ENCODE peak calls at places on chromosome 15, in five cellular contexts. One of them, this sample, is unnamed.
A peak's percentile ranks its signal among the peaks of the same experiment; 100 is the strongest.

GRCh38 chr15:73951044-73951561 is 24.8 kb downstream of the LOXL1 start:
- DNase-seq in psoas muscle: peak; percentile 93
- DNase-seq in endothelial cell: peak; percentile 94
- DNase-seq in pancreas: peak; percentile 87
- DNase-seq in glutamatergic neuron: peak; percentile 95
- DNase-seq in this sample: peak; percentile 45

GRCh38 chr15:74866090-74866489 is 7.1 kb downstream of the SCAMP2 start:
- DNase-seq in glutamatergic neuron: no peak
- DNase-seq in psoas muscle: no peak
- DNase-seq in endothelial cell: no peak
- DNase-seq in pancreas: no peak
- DNase-seq in this sample: no peak

GRCh38 chr15:45630958-45631691 is 3.7 kb upstream of the SQOR start:
- DNase-seq in pancreas: no peak
- DNase-seq in psoas muscle: no peak
- DNase-seq in endothelial cell: no peak
- DNase-seq in glutamatergic neuron: no peak
- DNase-seq in this sample: no peak

GRCh38 chr15:62779041-62779810 is 263.3 kb upstream of the TPM1 start:
- DNase-seq in psoas muscle: no peak
- DNase-seq in pancreas: no peak
- DNase-seq in endothelial cell: no peak
- DNase-seq in glutamatergic neuron: no peak
- DNase-seq in this sample: no peak

GRCh38 chr15:67168694-67169093 is 85.8 kb downstream of the AAGAB start:
- DNase-seq in endothelial cell: no peak
- DNase-seq in glutamatergic neuron: no peak
- DNase-seq in psoas muscle: no peak
- DNase-seq in pancreas: no peak
- DNase-seq in this sample: no peak

GRCh38 chr15:35038655-35039534 is 46.2 kb downstream of the NANOGP8 start:
- DNase-seq in pancreas: no peak
- DNase-seq in endothelial cell: no peak
- DNase-seq in glutamatergic neuron: no peak
- DNase-seq in psoas muscle: no peak
- DNase-seq in this sample: no peak

GRCh38 chr15:34620814-34621213 is 37.4 kb upstream of the GOLGA8B start:
- DNase-seq in psoas muscle: no peak
- DNase-seq in endothelial cell: no peak
- DNase-seq in glutamatergic neuron: no peak
- DNase-seq in pancreas: no peak
- DNase-seq in this sample: no peak

GRCh38 chr15:64045106-64045435 is 1.2 kb downstream of the DAPK2 start:
- DNase-seq in pancreas: no peak
- DNase-seq in glutamatergic neuron: no peak
- DNase-seq in psoas muscle: no peak
- DNase-seq in endothelial cell: no peak
- DNase-seq in this sample: no peak

GRCh38 chr15:92921215-92922131 is 21.3 kb downstream of the CHD2 start:
- DNase-seq in psoas muscle: no peak
- DNase-seq in glutamatergic neuron: no peak
- DNase-seq in endothelial cell: no peak
- DNase-seq in pancreas: peak; percentile 33
- DNase-seq in this sample: no peak

GRCh38 chr15:29270169-29270955 is 740 bp upstream of the NSMCE3 start:
- DNase-seq in glutamatergic neuron: no peak
- DNase-seq in psoas muscle: no peak
- DNase-seq in pancreas: no peak
- DNase-seq in endothelial cell: no peak
- DNase-seq in this sample: peak; percentile 19

GRCh38 chr15:67307889-67308597 is 53.5 kb downstream of the IQCH start:
- DNase-seq in endothelial cell: no peak
- DNase-seq in pancreas: no peak
- DNase-seq in glutamatergic neuron: no peak
- DNase-seq in psoas muscle: no peak
- DNase-seq in this sample: no peak

GRCh38 chr15:62894322-62895085 is 148.0 kb upstream of the TPM1 start:
- DNase-seq in pancreas: no peak
- DNase-seq in endothelial cell: no peak
- DNase-seq in psoas muscle: no peak
- DNase-seq in glutamatergic neuron: no peak
- DNase-seq in this sample: no peak

GRCh38 chr15:62145015-62145735 is 19.9 kb downstream of the C2CD4B start:
- DNase-seq in psoas muscle: no peak
- DNase-seq in glutamatergic neuron: no peak
- DNase-seq in endothelial cell: no peak
- DNase-seq in pancreas: no peak
- DNase-seq in this sample: no peak

GRCh38 chr15:100785181-100786138 is 94.2 kb upstream of the ALDH1A3 start:
- DNase-seq in pancreas: peak; percentile 2
- DNase-seq in glutamatergic neuron: no peak
- DNase-seq in psoas muscle: no peak
- DNase-seq in endothelial cell: no peak
- DNase-seq in this sample: no peak

GRCh38 chr15:28021281-28022039 is 77.7 kb downstream of the OCA2 start:
- DNase-seq in pancreas: peak; percentile 70
- DNase-seq in psoas muscle: no peak
- DNase-seq in glutamatergic neuron: no peak
- DNase-seq in endothelial cell: peak; percentile 55
- DNase-seq in this sample: no peak

GRCh38 chr15:68531794-68532193 is 47.0 kb upstream of the CORO2B start:
- DNase-seq in glutamatergic neuron: no peak
- DNase-seq in psoas muscle: no peak
- DNase-seq in endothelial cell: no peak
- DNase-seq in pancreas: no peak
- DNase-seq in this sample: no peak

GRCh38 chr15:36742696-36743095 is 163.3 kb downstream of the CDIN1 start:
- DNase-seq in psoas muscle: no peak
- DNase-seq in pancreas: no peak
- DNase-seq in glutamatergic neuron: no peak
- DNase-seq in endothelial cell: no peak
- DNase-seq in this sample: no peak

GRCh38 chr15:44207643-44208042 is 12.6 kb upstream of the FRMD5 start:
- DNase-seq in pancreas: no peak
- DNase-seq in psoas muscle: no peak
- DNase-seq in endothelial cell: no peak
- DNase-seq in glutamatergic neuron: no peak
- DNase-seq in this sample: no peak

GRCh38 chr15:40108061-40108854 is 421 bp downstream of the BMF start:
- DNase-seq in endothelial cell: peak; percentile 30
- DNase-seq in psoas muscle: peak; percentile 78
- DNase-seq in glutamatergic neuron: peak; percentile 38
- DNase-seq in pancreas: peak; percentile 77
- DNase-seq in this sample: no peak

GRCh38 chr15:101013769-101014223 is 94.6 kb downstream of the LRRK1 start:
- DNase-seq in pancreas: no peak
- DNase-seq in endothelial cell: no peak
- DNase-seq in psoas muscle: no peak
- DNase-seq in glutamatergic neuron: no peak
- DNase-seq in this sample: no peak

DNA sequence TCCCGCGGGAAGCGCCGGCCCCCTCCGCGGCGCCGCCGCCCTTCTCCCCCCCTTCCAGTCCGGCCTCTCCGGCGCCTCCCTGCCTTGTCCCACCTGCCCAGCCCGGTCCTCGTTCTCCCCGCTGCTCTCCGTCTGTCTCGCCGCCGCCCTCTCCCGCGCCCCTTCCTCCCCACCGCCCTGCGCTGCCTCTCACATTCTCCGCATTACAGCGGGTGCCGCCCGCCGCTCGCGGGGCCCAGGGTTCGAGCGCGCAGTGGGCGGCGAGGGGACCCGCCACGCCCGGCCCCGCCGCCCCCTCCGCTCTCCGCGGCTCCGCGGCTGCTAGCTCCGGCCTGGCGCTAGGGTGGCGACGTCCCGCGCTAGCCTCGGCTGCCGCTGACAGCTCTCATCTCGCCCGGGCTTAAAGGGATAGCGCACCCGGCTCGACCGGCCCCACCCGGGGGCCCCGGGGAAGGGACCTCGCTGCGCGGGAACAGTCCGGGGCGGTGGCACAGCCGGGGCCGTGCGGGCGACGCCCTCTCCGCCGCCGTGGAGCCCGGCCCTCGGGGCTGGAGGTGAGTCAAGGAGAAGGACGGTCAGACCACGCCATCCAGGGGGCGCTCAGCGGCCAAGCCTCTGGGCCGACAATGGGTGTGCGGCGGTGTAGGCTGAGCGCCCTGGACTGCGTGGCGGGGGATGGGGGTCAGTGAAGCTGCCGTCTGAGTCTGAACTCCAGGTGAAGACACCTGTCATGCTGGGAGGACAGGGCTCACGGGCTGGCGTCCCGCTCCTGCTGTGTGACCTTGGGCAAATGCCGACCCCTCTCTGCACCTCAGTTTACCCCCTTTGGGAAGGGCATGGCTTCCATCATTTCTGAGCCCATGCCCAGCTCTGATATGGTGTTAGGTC is 187.4 kb upstream of the LINGO1 start:
- DNase-seq in psoas muscle: no peak
- DNase-seq in endothelial cell: peak; percentile 70
- DNase-seq in glutamatergic neuron: peak; percentile 79
- DNase-seq in pancreas: no peak
- DNase-seq in this sample: peak; percentile 15
- TF ChIP-seq CTCF in psoas muscle: no peak
- TF ChIP-seq CTCF in endothelial cell: no peak
- TF ChIP-seq CTCF in glutamatergic neuron: peak; percentile 34
- TF ChIP-seq CTCF in pancreas: no peak
- TF ChIP-seq CTCF in this sample: no peak

DNA sequence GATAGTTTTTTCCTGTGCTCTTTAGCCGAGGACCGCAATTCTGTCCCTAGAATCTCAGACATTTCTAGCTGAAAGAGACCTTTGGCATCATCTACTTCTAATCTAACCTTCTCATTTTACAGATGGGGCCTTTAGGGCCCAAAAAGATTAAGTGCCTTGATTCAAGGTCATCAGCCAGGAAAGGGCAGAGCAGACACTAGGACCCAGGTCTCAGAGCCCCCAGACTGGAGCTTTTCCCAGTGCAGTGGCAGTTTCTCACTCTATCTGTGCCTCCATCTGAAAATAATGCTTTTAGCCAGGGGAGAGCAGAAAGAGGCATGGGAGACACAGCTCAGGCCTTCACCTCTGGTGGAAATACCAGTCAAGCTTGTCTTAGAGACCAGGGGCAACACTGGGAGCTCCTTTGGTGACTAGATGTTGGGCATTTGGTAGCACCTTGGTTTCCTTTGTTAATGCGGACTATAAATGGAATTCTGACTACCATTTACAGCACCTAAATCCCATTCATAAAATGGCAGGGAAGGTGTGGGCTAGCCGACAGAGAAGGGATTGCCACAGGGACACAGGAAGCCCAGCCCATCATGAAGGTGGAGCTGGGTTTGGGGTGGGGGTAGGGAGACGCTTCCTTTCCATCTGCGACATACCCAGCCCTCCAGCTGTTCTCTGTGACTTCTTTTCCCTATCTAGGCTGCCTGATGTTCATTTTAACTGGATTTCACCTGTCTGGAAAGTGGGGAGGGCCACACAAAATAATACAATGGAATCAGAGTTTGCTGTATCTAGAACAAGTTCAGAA is 20.8 kb downstream of the ABHD2 start:
- DNase-seq in endothelial cell: no peak
- DNase-seq in pancreas: no peak
- DNase-seq in glutamatergic neuron: no peak
- DNase-seq in psoas muscle: no peak
- DNase-seq in this sample: no peak
- TF ChIP-seq CTCF in endothelial cell: no peak
- TF ChIP-seq CTCF in pancreas: no peak
- TF ChIP-seq CTCF in glutamatergic neuron: no peak
- TF ChIP-seq CTCF in psoas muscle: no peak
- TF ChIP-seq CTCF in this sample: no peak

DNA sequence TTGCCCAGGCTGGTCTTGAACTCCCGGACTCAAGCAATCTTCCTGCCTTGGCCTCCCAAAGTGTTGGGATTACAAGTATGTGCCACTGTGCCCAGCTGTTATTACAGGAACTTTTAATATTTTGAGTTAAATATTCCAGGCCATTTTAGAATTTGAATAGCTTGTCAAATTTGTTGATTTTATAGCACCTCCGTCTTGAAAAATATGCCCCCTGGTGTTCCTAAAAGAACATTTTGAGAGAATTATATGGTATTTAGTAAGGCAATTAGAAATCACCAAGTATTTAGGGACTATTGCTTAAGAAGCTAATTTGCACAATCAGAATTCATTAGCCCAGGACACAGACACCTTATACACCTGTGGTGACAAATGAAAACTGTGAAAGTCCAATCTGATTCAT is 23.7 kb downstream of the PDE8A start:
- DNase-seq in glutamatergic neuron: no peak
- DNase-seq in pancreas: no peak
- DNase-seq in endothelial cell: no peak
- DNase-seq in psoas muscle: no peak
- DNase-seq in this sample: no peak
- TF ChIP-seq CTCF in glutamatergic neuron: no peak
- TF ChIP-seq CTCF in pancreas: no peak
- TF ChIP-seq CTCF in endothelial cell: peak; percentile 30
- TF ChIP-seq CTCF in psoas muscle: no peak
- TF ChIP-seq CTCF in this sample: no peak

GRCh38 chr15:96440978-96441377 is 110.5 kb downstream of the NR2F2 start:
- DNase-seq in pancreas: no peak
- DNase-seq in endothelial cell: no peak
- DNase-seq in glutamatergic neuron: no peak
- DNase-seq in psoas muscle: no peak
- DNase-seq in this sample: no peak
- TF ChIP-seq CTCF in pancreas: no peak
- TF ChIP-seq CTCF in endothelial cell: no peak
- TF ChIP-seq CTCF in glutamatergic neuron: no peak
- TF ChIP-seq CTCF in psoas muscle: no peak
- TF ChIP-seq CTCF in this sample: no peak

GRCh38 chr15:41695750-41696436 is 35.7 kb downstream of the MGA start:
- DNase-seq in endothelial cell: peak; percentile 5
- DNase-seq in glutamatergic neuron: no peak
- DNase-seq in psoas muscle: no peak
- DNase-seq in pancreas: no peak
- DNase-seq in this sample: no peak
- TF ChIP-seq CTCF in endothelial cell: no peak
- TF ChIP-seq CTCF in glutamatergic neuron: no peak
- TF ChIP-seq CTCF in psoas muscle: no peak
- TF ChIP-seq CTCF in pancreas: no peak
- TF ChIP-seq CTCF in this sample: no peak

GRCh38 chr15:90184119-90184785 is 16.9 kb upstream of the SEMA4B start:
- DNase-seq in glutamatergic neuron: no peak
- DNase-seq in psoas muscle: peak; percentile 86
- DNase-seq in pancreas: peak; percentile 88
- DNase-seq in endothelial cell: no peak
- DNase-seq in this sample: no peak
- TF ChIP-seq CTCF in glutamatergic neuron: no peak
- TF ChIP-seq CTCF in psoas muscle: no peak
- TF ChIP-seq CTCF in pancreas: no peak
- TF ChIP-seq CTCF in endothelial cell: no peak
- TF ChIP-seq CTCF in this sample: no peak

DNA sequence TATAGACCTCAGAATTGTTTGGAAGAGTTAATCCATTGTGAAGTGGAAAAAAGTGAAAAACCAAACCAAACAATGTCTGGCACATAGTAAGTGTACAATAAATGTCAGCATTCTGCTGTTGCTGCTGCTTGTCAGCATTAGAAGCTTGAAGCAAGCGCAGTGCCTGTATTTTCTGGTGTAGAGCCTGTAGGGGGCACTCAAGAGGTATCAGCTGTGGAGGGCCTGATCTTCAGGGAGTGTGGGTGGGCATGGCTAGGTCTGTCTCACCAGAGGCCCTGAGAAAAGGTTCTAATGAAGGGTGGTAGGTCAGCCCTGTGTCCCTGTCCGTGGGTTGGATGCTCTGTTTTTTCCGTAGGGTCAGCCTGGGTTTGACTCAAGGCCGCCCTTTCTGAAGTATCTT is 3.6 kb downstream of the ADAMTSL3 start:
- DNase-seq in glutamatergic neuron: no peak
- DNase-seq in endothelial cell: no peak
- DNase-seq in psoas muscle: no peak
- DNase-seq in pancreas: no peak
- DNase-seq in this sample: no peak
- TF ChIP-seq CTCF in glutamatergic neuron: peak; percentile 17
- TF ChIP-seq CTCF in endothelial cell: peak; percentile 42
- TF ChIP-seq CTCF in psoas muscle: no peak
- TF ChIP-seq CTCF in pancreas: peak; percentile 9
- TF ChIP-seq CTCF in this sample: no peak

This sample was measured in activated B cell treated with CpG ODN at 0.5 μM for 24 hours.